ENCODE peak calls at places on chromosomes 5 and 9, in four cellular contexts. X is IMR-90, A is K562, I is GM12878. P is an unnamed sample.

GRCh38 chr5:167030500-167031120 is 1260.8 kb upstream of the WWC1 start:
- DNase-seq in X (no peak), A (no peak), I (no peak), P (no peak)

GRCh38 chr5:169139381-169140125 is 161.4 kb downstream of the SLIT3 start:
- DNase-seq in X (no peak), A (no peak), I (no peak), P (no peak)

GRCh38 chr5:138482645-138483044 is 17.4 kb downstream of the EGR1 start:
- DNase-seq in X (no peak), A (no peak), I (no peak), P (peak)

GRCh38 chr9:106717686-106718085 is 145.3 kb upstream of the ZNF462 start:
- DNase-seq in X (peak), A (no peak), I (no peak), P (peak)

GRCh38 chr9:113675475-113675941 is 200.6 kb upstream of the ZNF618 start:
- DNase-seq in X (peak), A (no peak), I (no peak), P (peak)

GRCh38 chr5:83987513-83988292 is 267.0 kb upstream of the HAPLN1 start:
- DNase-seq in X (no peak), A (no peak), I (no peak), P (peak)

GRCh38 chr9:136512651-136513066 is 29.8 kb upstream of the SEC16A start:
- DNase-seq in X (no peak), A (peak), I (no peak), P (peak)

GRCh38 chr9:101093620-101094019 is 65.1 kb downstream of the PLPPR1 start:
- DNase-seq in X (no peak), A (no peak), I (no peak), P (peak)

GRCh38 chr9:93301911-93302525 is 118.1 kb downstream of the WNK2 start:
- DNase-seq in X (no peak), A (no peak), I (no peak), P (no peak)

GRCh38 chr5:148145916-148146315 is 22.4 kb upstream of the SPINK14 start:
- DNase-seq in X (peak), A (no peak), I (no peak), P (peak)

GRCh38 chr5:60458669-60459068 is 241.3 kb downstream of the DEPDC1B start:
- DNase-seq in X (no peak), A (no peak), I (no peak), P (no peak)

GRCh38 chr5:321233-321725 is at the start of gene AHRR:
- DNase-seq in X (peak), A (peak), I (no peak), P (peak)

GRCh38 chr5:178545156-178545555 is 45.0 kb downstream of the COL23A1 start:
- DNase-seq in X (no peak), A (no peak), I (no peak), P (no peak)

GRCh38 chr9:111966324-111966723 is 69.7 kb downstream of the UGCG start:
- DNase-seq in X (no peak), A (peak), I (no peak), P (no peak)

GRCh38 chr9:35522189-35522588 is 32.3 kb downstream of the RUSC2 start:
- DNase-seq in X (no peak), A (no peak), I (no peak), P (no peak)

GRCh38 chr5:41214199-41214598 is 867 bp upstream of the C6 start:
- DNase-seq in X (no peak), A (no peak), I (no peak), P (no peak)

GRCh38 chr5:195401-196160 is 4.3 kb downstream of the LRRC14B start:
- DNase-seq in X (no peak), A (peak), I (no peak), P (no peak)

GRCh38 chr5:123000731-123001130 is 35.8 kb downstream of the PPIC start:
- DNase-seq in X (no peak), A (no peak), I (no peak), P (no peak)

GRCh38 chr5:5634817-5635216 is 212.3 kb downstream of the ICE1 start:
- DNase-seq in X (no peak), A (no peak), I (no peak), P (no peak)

GRCh38 chr5:1502046-1502736 is 21.6 kb downstream of the LPCAT1 start:
- DNase-seq in X (no peak), A (peak), I (no peak), P (no peak)

GRCh38 chr9:20186231-20186630 is 397.4 kb upstream of the SLC24A2 start:
- DNase-seq in X (no peak), A (no peak), I (no peak), P (no peak)

GRCh38 chr5:177501874-177502678 is 4.7 kb upstream of the PDLIM7 start:
- DNase-seq in X (no peak), A (no peak), I (peak), P (no peak)

GRCh38 chr9:110255417-110256141 is 728 bp downstream of the TXN start:
- DNase-seq in X (peak), A (peak), I (no peak), P (peak)

GRCh38 chr5:97406950-97407676 is 224.1 kb upstream of the RIOK2 start:
- DNase-seq in X (no peak), A (no peak), I (no peak), P (no peak)

GRCh38 chr5:73442152-73442860 is 6.3 kb downstream of the FOXD1 start:
- DNase-seq in X (no peak), A (no peak), I (no peak), P (no peak)

GRCh38 chr9:36204906-36205547 is 14.3 kb downstream of the CLTA start:
- DNase-seq in X (no peak), A (no peak), I (no peak), P (peak)

GRCh38 chr9:20701058-20701457 is 17.0 kb downstream of the FOCAD start:
- DNase-seq in X (no peak), A (no peak), I (no peak), P (peak)

GRCh38 chr9:19461135-19461534 is 52.3 kb downstream of the ACER2 start:
- DNase-seq in X (no peak), A (no peak), I (no peak), P (no peak)

GRCh38 chr9:19510907-19511306 is 102.1 kb downstream of the ACER2 start:
- DNase-seq in X (no peak), A (no peak), I (no peak), P (no peak)

GRCh38 chr5:60754495-60754894 is 54.5 kb upstream of the DEPDC1B start:
- DNase-seq in X (no peak), A (no peak), I (no peak), P (no peak)

GRCh38 chr9:92176068-92176799 is 61.0 kb upstream of the SPTLC1 start:
- DNase-seq in X (no peak), A (no peak), I (no peak), P (no peak)

GRCh38 chr9:106528158-106528557 is 334.8 kb upstream of the ZNF462 start:
- DNase-seq in X (no peak), A (no peak), I (no peak), P (no peak)

GRCh38 chr5:142221091-142221860 is 103.5 kb downstream of the SPRY4 start:
- DNase-seq in X (peak), A (no peak), I (no peak), P (no peak)

GRCh38 chr5:10563940-10564837 is at the start of gene ANKRD33B:
- DNase-seq in X (peak), A (peak), I (no peak), P (peak)

GRCh38 chr9:108103294-108103693 is 613.7 kb upstream of the KLF4 start:
- DNase-seq in X (peak), A (no peak), I (no peak), P (no peak)
- TF ChIP-seq FOS in X (no peak), A (no peak), I (no peak), P (no peak)

GRCh38 chr5:171667341-171668096 is 118.1 kb upstream of the SMIM23 start:
- DNase-seq in X (peak), A (no peak), I (no peak), P (peak)
- TF ChIP-seq CTCF in X (peak), A (no peak), I (no peak), P (peak)

GRCh38 chr5:36596756-36597155 is 9.7 kb upstream of the SLC1A3 start:
- DNase-seq in X (no peak), A (no peak), I (no peak), P (no peak)
- TF ChIP-seq FOS in X (no peak), A (no peak), I (no peak), P (no peak)

DNA sequence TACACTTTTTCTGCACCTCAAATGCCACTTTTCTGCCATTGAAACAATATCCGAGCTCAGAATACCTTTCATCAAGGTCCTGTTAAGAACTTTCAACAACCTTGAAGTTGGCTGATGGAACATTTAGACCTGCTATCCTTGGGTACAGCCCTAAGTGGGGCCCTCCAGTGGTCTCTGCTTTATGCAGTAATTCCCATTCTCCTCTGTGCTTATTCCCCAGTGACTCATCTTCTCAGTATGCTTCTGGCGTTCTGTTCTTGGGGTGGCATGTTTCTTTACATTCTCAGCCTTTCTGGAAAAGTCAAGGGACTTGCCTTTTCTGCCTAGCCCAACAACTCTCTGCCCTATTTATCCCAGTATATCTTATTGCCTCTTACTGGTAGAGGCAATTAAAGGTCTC is 7.1 kb downstream of the ANP32B start:
- DNase-seq in X (peak), A (peak), I (no peak), P (peak)
- TF ChIP-seq CTCF in X (peak), A (peak), I (no peak), P (peak)

GRCh38 chr5:135448796-135449507 is 1.8 kb upstream of the DCANP1 start:
- DNase-seq in X (peak), A (no peak), I (no peak), P (no peak)

GRCh38 chr5:135449608-135450007 is 2.5 kb upstream of the DCANP1 start:
- DNase-seq in X (no peak), A (no peak), I (no peak), P (no peak)

GRCh38 chr5:135446615-135447014 is 533 bp downstream of the DCANP1 start:
- DNase-seq in X (no peak), A (no peak), I (no peak), P (no peak)

GRCh38 chr5:135447298-135447929 is at the start of gene DCANP1:
- DNase-seq in X (no peak), A (no peak), I (no peak), P (no peak)

GRCh38 chr5:135448071-135448704 is 1.0 kb upstream of the DCANP1 start:
- DNase-seq in X (no peak), A (no peak), I (no peak), P (no peak)
- TF ChIP-seq FOS in X (no peak), A (no peak), I (no peak), P (no peak)

GRCh38 chr5:78534148-78535009 is 114.2 kb downstream of the LHFPL2 start:
- DNase-seq in X (peak), A (peak), I (no peak), P (no peak)

GRCh38 chr5:78530342-78531096 is 118.1 kb downstream of the LHFPL2 start:
- DNase-seq in X (peak), A (peak), I (no peak), P (peak)

GRCh38 chr5:78537406-78537805 is 111.2 kb downstream of the LHFPL2 start:
- DNase-seq in X (no peak), A (no peak), I (no peak), P (no peak)

GRCh38 chr5:78536797-78537196 is 111.8 kb downstream of the LHFPL2 start:
- DNase-seq in X (no peak), A (no peak), I (no peak), P (no peak)

DNA sequence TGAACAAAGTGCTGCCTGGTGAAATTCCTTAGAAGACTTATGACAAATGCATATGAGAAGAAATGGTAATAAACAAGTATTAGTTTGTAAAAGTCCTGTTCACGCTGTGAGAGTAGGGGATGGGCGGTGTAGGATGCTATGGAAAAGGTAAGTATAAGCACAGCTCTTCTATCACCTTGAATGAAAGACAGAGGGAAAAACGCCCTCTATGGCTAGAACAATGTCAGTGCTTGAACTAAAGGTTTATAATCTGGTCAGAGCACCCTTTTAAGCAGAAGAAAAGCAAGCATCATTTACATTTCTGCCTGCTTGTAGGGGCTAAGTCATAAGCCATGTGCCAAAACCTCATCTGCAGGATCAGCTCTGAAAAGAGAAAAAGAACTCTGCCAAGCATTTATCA is 115.2 kb downstream of the LHFPL2 start:
- DNase-seq in X (peak), A (peak), I (no peak), P (peak)
- TF ChIP-seq CTCF in X (peak), A (peak), I (peak), P (peak)

DNA sequence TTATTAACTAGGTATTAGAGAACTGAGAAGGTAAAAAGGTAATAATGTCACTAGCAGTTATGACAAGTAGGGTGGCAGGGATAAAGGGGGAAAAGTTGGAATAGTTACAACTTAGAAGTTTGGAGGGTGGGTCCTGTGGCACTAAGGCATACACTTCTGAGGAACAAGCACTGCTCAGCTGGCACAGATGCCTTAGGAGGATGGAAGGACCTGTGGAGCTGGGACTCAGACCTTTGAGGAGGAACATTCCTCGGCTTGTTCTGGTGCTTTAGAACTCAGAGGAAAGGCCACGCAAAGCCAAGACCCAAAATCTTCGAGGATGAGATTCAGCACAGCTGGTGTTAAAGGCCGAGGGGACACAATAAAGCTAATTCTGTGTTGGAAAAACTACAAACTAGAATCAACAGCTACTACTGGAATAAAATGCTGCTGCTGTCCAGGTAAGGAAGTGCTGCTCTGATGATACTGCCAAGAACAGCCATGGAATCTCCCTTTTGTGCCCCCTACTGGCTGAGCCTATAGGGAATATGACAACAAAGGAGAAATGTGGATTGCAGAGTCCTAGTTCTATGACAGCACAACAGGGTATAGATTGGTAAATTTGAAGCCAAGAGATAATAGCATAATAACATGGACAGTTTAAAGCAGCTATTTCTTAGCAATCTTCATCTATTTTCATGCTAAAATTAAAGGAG is 126.7 kb downstream of the SLC25A46 start:
- DNase-seq in X (peak), A (peak), I (no peak), P (peak)
- TF ChIP-seq FOS in X (no peak), A (no peak), I (no peak), P (no peak)

GRCh38 chr9:73200694-73201432 is 49.2 kb downstream of the ANXA1 start:
- DNase-seq in X (peak), A (peak), I (no peak), P (peak)
- TF ChIP-seq CTCF in X (peak), A (peak), I (peak), P (peak)

GRCh38 chr5:134088994-134089560 is 25.4 kb upstream of the TCF7 start:
- DNase-seq in X (no peak), A (no peak), I (no peak), P (no peak)

GRCh38 chr5:134085411-134085810 is 29.1 kb upstream of the TCF7 start:
- DNase-seq in X (no peak), A (no peak), I (no peak), P (no peak)

GRCh38 chr5:134086215-134086942 is 28.1 kb upstream of the TCF7 start:
- DNase-seq in X (no peak), A (no peak), I (no peak), P (no peak)

GRCh38 chr5:134088291-134088690 is 26.2 kb upstream of the TCF7 start:
- DNase-seq in X (no peak), A (no peak), I (no peak), P (no peak)

GRCh38 chr5:134086943-134087305 is 27.6 kb upstream of the TCF7 start:
- DNase-seq in X (no peak), A (no peak), I (no peak), P (no peak)
- TF ChIP-seq FOS in X (no peak), A (no peak), I (no peak), P (no peak)

GRCh38 chr5:65625743-65626142 is 916 bp downstream of the SHLD3 start:
- DNase-seq in X (no peak), A (peak), I (no peak), P (peak)

GRCh38 chr5:65620021-65620420 is 4.1 kb downstream of the TRIM23 start:
- DNase-seq in X (no peak), A (no peak), I (no peak), P (no peak)

GRCh38 chr5:65624025-65624569 is at the start of gene TRIM23:
- DNase-seq in X (peak), A (peak), I (peak), P (peak)

GRCh38 chr5:65623482-65623881 is 651 bp downstream of the TRIM23 start:
- DNase-seq in X (no peak), A (peak), I (no peak), P (no peak)

GRCh38 chr5:65624570-65625555 is at the start of the genes SHLD3 and TRAPPC13:
- DNase-seq in X (peak), A (peak), I (peak), P (peak)
- TF ChIP-seq CTCF in X (no peak), A (no peak), I (no peak), P (no peak)

P was measured in endothelial cell of umbilical vein.